ENCODE peak calls at places on chromosomes 13 and 19, in six cellular contexts. X is fibroblast of the conjunctiva; E is T-helper 2 cell; L is stimulated activated CD8-positive, alpha-beta memory T cell treated with anti-CD3 and anti-CD28 coated beads, Interleukin-2, amount 100 ng/mL, for 48 hours; Z is HTR-8/SVneo; Q is NCI-H2029. T is an unnamed sample.

GRCh38 chr13:29454931-29455481 is 140.5 kb downstream of the SLC7A1 start:
- DNase-seq in X (no peak), L (no peak), Q (no peak), E (no peak), Z (no peak), T (no peak)

GRCh38 chr13:38753878-38754277 is 67.0 kb downstream of the FREM2 start:
- DNase-seq in Q (no peak), L (no peak), Z (no peak), E (no peak), X (no peak), T (no peak)

GRCh38 chr13:60019119-60019993 is 144.4 kb downstream of the DIAPH3 start:
- DNase-seq in Z (no peak), E (no peak), Q (peak; percentile 10), X (peak; percentile 12), L (no peak), T (no peak)

GRCh38 chr19:45819769-45820168 is 4.7 kb upstream of the RSPH6A start:
- DNase-seq in Q (no peak), Z (no peak), L (no peak), X (no peak), E (no peak), T (no peak)

GRCh38 chr19:34228347-34228746 is 26.0 kb upstream of the GARRE1 start:
- DNase-seq in X (no peak), Z (no peak), Q (no peak), L (no peak), E (no peak), T (no peak)

GRCh38 chr13:80388506-80388905 is 47.6 kb upstream of the SPRY2 start:
- DNase-seq in L (no peak), Z (no peak), X (no peak), E (no peak), Q (no peak), T (no peak)

GRCh38 chr19:33339016-33339749 is 34.3 kb upstream of the CEBPG start:
- DNase-seq in L (no peak), X (no peak), Q (no peak), E (no peak), Z (no peak), T (no peak)

GRCh38 chr19:17576758-17577532 is 21.5 kb downstream of the COLGALT1 start:
- DNase-seq in Q (no peak), E (no peak), X (peak; percentile 74), L (peak; percentile 46), Z (no peak), T (no peak)

GRCh38 chr13:111153977-111154332 is 38.8 kb downstream of the ARHGEF7 start:
- DNase-seq in Z (peak; percentile 3), L (peak; percentile 32), E (peak; percentile 32), X (no peak), Q (no peak), T (peak; percentile 27)

GRCh38 chr13:36395280-36395679 is 37.0 kb upstream of the CCNA1 start:
- DNase-seq in E (no peak), X (peak; percentile 69), Q (no peak), Z (peak; percentile 14), L (no peak), T (no peak)

GRCh38 chr19:19567391-19567790 is 29.3 kb downstream of the CILP2 start:
- DNase-seq in L (no peak), Z (no peak), Q (no peak), X (no peak), E (no peak), T (no peak)

T was measured in GM12892.